ENCODE peak calls at places on chromosomes 7 and 10, in nine cellular contexts. One of them, this sample, is unnamed.

GRCh38 chr7:18354686-18355085 is 140.9 kb upstream of the HDAC9 start:
- DNase-seq in AG04450: no peak
- DNase-seq in fibroblast of mammary gland: no peak
- DNase-seq in endothelial cell of umbilical vein: peak; percentile 31
- DNase-seq in psoas muscle: no peak
- DNase-seq in neural progenitor cell: no peak
- DNase-seq in bronchial epithelial cell: no peak
- DNase-seq in heart left ventricle: no peak
- DNase-seq in HFF-Myc: no peak
- DNase-seq in this sample: no peak

GRCh38 chr10:133565441-133566294 is at the start of gene SYCE1:
- DNase-seq in AG04450: no peak
- DNase-seq in fibroblast of mammary gland: peak; percentile 53
- DNase-seq in endothelial cell of umbilical vein: no peak
- DNase-seq in psoas muscle: peak; percentile 30
- DNase-seq in neural progenitor cell: no peak
- DNase-seq in bronchial epithelial cell: no peak
- DNase-seq in heart left ventricle: no peak
- DNase-seq in HFF-Myc: no peak
- DNase-seq in this sample: no peak

GRCh38 chr10:33306756-33307519 is 27.5 kb downstream of the NRP1 start:
- DNase-seq in AG04450: peak; percentile 45
- DNase-seq in fibroblast of mammary gland: peak; percentile 84
- DNase-seq in endothelial cell of umbilical vein: peak; percentile 78
- DNase-seq in psoas muscle: no peak
- DNase-seq in neural progenitor cell: no peak
- DNase-seq in bronchial epithelial cell: peak; percentile 66
- DNase-seq in heart left ventricle: no peak
- DNase-seq in HFF-Myc: no peak
- DNase-seq in this sample: no peak

GRCh38 chr7:139949629-139950028 is 113.1 kb downstream of the PARP12 start:
- DNase-seq in AG04450: no peak
- DNase-seq in fibroblast of mammary gland: no peak
- DNase-seq in endothelial cell of umbilical vein: no peak
- DNase-seq in psoas muscle: no peak
- DNase-seq in neural progenitor cell: no peak
- DNase-seq in bronchial epithelial cell: peak; percentile 49
- DNase-seq in heart left ventricle: no peak
- DNase-seq in HFF-Myc: no peak
- DNase-seq in this sample: no peak

GRCh38 chr7:66427956-66428355 is 200.7 kb upstream of the KCTD7 start:
- DNase-seq in AG04450: no peak
- DNase-seq in fibroblast of mammary gland: no peak
- DNase-seq in endothelial cell of umbilical vein: no peak
- DNase-seq in psoas muscle: no peak
- DNase-seq in neural progenitor cell: no peak
- DNase-seq in bronchial epithelial cell: no peak
- DNase-seq in heart left ventricle: no peak
- DNase-seq in HFF-Myc: no peak
- DNase-seq in this sample: no peak

GRCh38 chr7:2629740-2630681 is 1.8 kb upstream of the TTYH3 start:
- DNase-seq in AG04450: no peak
- DNase-seq in fibroblast of mammary gland: no peak
- DNase-seq in endothelial cell of umbilical vein: no peak
- DNase-seq in psoas muscle: peak; percentile 64
- DNase-seq in neural progenitor cell: no peak
- DNase-seq in bronchial epithelial cell: peak; percentile 52
- DNase-seq in heart left ventricle: no peak
- DNase-seq in HFF-Myc: no peak
- DNase-seq in this sample: no peak

GRCh38 chr10:35928017-35928619 is 286.0 kb upstream of the FZD8 start:
- DNase-seq in AG04450: no peak
- DNase-seq in fibroblast of mammary gland: no peak
- DNase-seq in endothelial cell of umbilical vein: no peak
- DNase-seq in psoas muscle: no peak
- DNase-seq in neural progenitor cell: no peak
- DNase-seq in bronchial epithelial cell: peak; percentile 50
- DNase-seq in heart left ventricle: no peak
- DNase-seq in HFF-Myc: no peak
- DNase-seq in this sample: no peak

GRCh38 chr10:59580257-59580863 is 129.3 kb downstream of the SLC16A9 start:
- DNase-seq in AG04450: peak; percentile 29
- DNase-seq in fibroblast of mammary gland: peak; percentile 65
- DNase-seq in endothelial cell of umbilical vein: peak; percentile 45
- DNase-seq in psoas muscle: no peak
- DNase-seq in neural progenitor cell: peak; percentile 33
- DNase-seq in bronchial epithelial cell: peak; percentile 50
- DNase-seq in heart left ventricle: no peak
- DNase-seq in HFF-Myc: no peak
- DNase-seq in this sample: peak; percentile 49

GRCh38 chr7:70325509-70326101 is 727.3 kb downstream of the AUTS2 start:
- DNase-seq in AG04450: no peak
- DNase-seq in fibroblast of mammary gland: peak; percentile 85
- DNase-seq in endothelial cell of umbilical vein: no peak
- DNase-seq in psoas muscle: no peak
- DNase-seq in neural progenitor cell: no peak
- DNase-seq in bronchial epithelial cell: peak; percentile 92
- DNase-seq in heart left ventricle: peak; percentile 24
- DNase-seq in HFF-Myc: peak; percentile 15
- DNase-seq in this sample: peak; percentile 53

GRCh38 chr10:66827353-66827752 is 98.5 kb upstream of the LRRTM3 start:
- DNase-seq in AG04450: no peak
- DNase-seq in fibroblast of mammary gland: peak; percentile 30
- DNase-seq in endothelial cell of umbilical vein: no peak
- DNase-seq in psoas muscle: no peak
- DNase-seq in neural progenitor cell: no peak
- DNase-seq in bronchial epithelial cell: peak; percentile 91
- DNase-seq in heart left ventricle: no peak
- DNase-seq in HFF-Myc: peak; percentile 19
- DNase-seq in this sample: peak; percentile 68

DNA sequence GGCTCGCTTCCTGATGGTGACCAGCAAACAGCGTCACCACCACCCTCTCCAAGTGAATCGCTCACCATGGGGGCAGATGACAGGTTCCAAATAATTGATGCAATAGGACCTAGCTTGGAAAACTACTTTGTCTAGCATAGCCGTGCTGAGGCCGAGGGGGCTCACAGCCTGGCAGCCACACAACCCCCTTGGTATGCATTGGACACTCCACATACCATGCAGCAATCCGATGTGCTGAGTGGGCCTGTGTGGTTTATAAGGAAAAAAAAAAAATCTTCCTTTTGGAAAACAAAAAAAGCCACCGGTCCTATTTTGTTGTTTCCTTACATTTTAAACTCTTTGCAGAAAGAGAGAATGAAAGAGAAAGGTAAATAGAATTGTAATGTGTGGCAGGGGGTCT is 15.1 kb downstream of the GATA3 start:
- DNase-seq in AG04450: peak; percentile 18
- DNase-seq in fibroblast of mammary gland: no peak
- DNase-seq in endothelial cell of umbilical vein: no peak
- DNase-seq in psoas muscle: no peak
- DNase-seq in neural progenitor cell: no peak
- DNase-seq in bronchial epithelial cell: no peak
- DNase-seq in heart left ventricle: no peak
- DNase-seq in HFF-Myc: no peak
- DNase-seq in this sample: peak; percentile 20
- H3K4me3 ChIP-seq in AG04450: no peak overlapping the region
- H3K4me3 ChIP-seq in fibroblast of mammary gland: no peak overlapping the region
- H3K4me3 ChIP-seq in endothelial cell of umbilical vein: no peak overlapping the region
- H3K4me3 ChIP-seq in psoas muscle: no peak overlapping the region
- H3K4me3 ChIP-seq in neural progenitor cell: no peak overlapping the region
- H3K4me3 ChIP-seq in bronchial epithelial cell: no peak overlapping the region
- H3K4me3 ChIP-seq in heart left ventricle: no peak overlapping the region
- H3K4me3 ChIP-seq in HFF-Myc: no peak overlapping the region
- H3K4me3 ChIP-seq in this sample: no peak overlapping the region

GRCh38 chr10:69936091-69936490 is 116.6 kb upstream of the MACROH2A2 start:
- DNase-seq in AG04450: no peak
- DNase-seq in fibroblast of mammary gland: no peak
- DNase-seq in endothelial cell of umbilical vein: no peak
- DNase-seq in psoas muscle: no peak
- DNase-seq in neural progenitor cell: peak; percentile 40
- DNase-seq in bronchial epithelial cell: no peak
- DNase-seq in heart left ventricle: peak; percentile 41
- DNase-seq in HFF-Myc: no peak
- DNase-seq in this sample: no peak
- TF ChIP-seq CTCF in AG04450: peak; percentile 44
- TF ChIP-seq CTCF in fibroblast of mammary gland: peak; percentile 12
- TF ChIP-seq CTCF in endothelial cell of umbilical vein: no peak
- TF ChIP-seq CTCF in psoas muscle: no peak
- TF ChIP-seq CTCF in neural progenitor cell: peak; percentile 46
- TF ChIP-seq CTCF in bronchial epithelial cell: peak; percentile 41
- TF ChIP-seq CTCF in heart left ventricle: no peak
- TF ChIP-seq CTCF in HFF-Myc: peak; percentile 25
- TF ChIP-seq CTCF in this sample: no peak

DNA sequence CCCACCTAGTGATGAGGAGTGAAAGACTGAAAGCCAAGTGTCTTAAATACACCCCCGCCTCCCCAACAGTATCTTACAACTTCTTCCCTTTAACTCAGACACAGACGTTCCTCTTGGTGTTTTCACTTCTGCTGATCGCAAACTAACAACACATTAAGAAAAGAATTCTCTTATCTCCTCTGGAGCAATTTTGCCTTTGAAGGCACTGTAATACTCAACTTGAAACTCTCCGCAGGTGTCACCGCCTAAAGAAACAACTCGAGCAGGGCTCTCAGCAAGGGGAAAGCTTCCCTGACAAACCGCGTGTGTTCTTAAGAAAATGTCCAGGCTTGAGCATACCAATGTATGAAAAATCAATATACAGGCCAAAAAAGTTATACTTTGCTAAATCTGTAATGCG is 445 bp downstream of the SEMA3C start:
- DNase-seq in AG04450: no peak
- DNase-seq in fibroblast of mammary gland: peak; percentile 31
- DNase-seq in endothelial cell of umbilical vein: no peak
- DNase-seq in psoas muscle: no peak
- DNase-seq in neural progenitor cell: peak; percentile 27
- DNase-seq in bronchial epithelial cell: peak; percentile 30
- DNase-seq in heart left ventricle: no peak
- DNase-seq in HFF-Myc: no peak
- DNase-seq in this sample: no peak
- H3K4me3 ChIP-seq in AG04450: peak overlapping the region; percentile 69
- H3K4me3 ChIP-seq in fibroblast of mammary gland: peak overlapping the region; percentile 94
- H3K4me3 ChIP-seq in endothelial cell of umbilical vein: peak overlapping the region; percentile 69
- H3K4me3 ChIP-seq in psoas muscle: peak overlapping the region; percentile 88
- H3K4me3 ChIP-seq in neural progenitor cell: peak overlapping the region; percentile 58
- H3K4me3 ChIP-seq in bronchial epithelial cell: peak overlapping the region; percentile 68
- H3K4me3 ChIP-seq in heart left ventricle: peak overlapping the region; percentile 70
- H3K4me3 ChIP-seq in HFF-Myc: peak overlapping the region; percentile 88
- H3K4me3 ChIP-seq in this sample: peak overlapping the region; percentile 90

GRCh38 chr7:141280100-141280499 is 206.2 kb downstream of the TMEM178B start:
- DNase-seq in AG04450: no peak
- DNase-seq in fibroblast of mammary gland: no peak
- DNase-seq in endothelial cell of umbilical vein: no peak
- DNase-seq in psoas muscle: no peak
- DNase-seq in neural progenitor cell: no peak
- DNase-seq in bronchial epithelial cell: no peak
- DNase-seq in heart left ventricle: no peak
- DNase-seq in HFF-Myc: no peak
- DNase-seq in this sample: no peak

GRCh38 chr7:141276031-141276430 is 202.2 kb downstream of the TMEM178B start:
- DNase-seq in AG04450: no peak
- DNase-seq in fibroblast of mammary gland: peak; percentile 3
- DNase-seq in endothelial cell of umbilical vein: no peak
- DNase-seq in psoas muscle: no peak
- DNase-seq in neural progenitor cell: no peak
- DNase-seq in bronchial epithelial cell: peak; percentile 18
- DNase-seq in heart left ventricle: no peak
- DNase-seq in HFF-Myc: no peak
- DNase-seq in this sample: no peak

GRCh38 chr7:141272417-141272816 is 198.6 kb downstream of the TMEM178B start:
- DNase-seq in AG04450: no peak
- DNase-seq in fibroblast of mammary gland: no peak
- DNase-seq in endothelial cell of umbilical vein: no peak
- DNase-seq in psoas muscle: no peak
- DNase-seq in neural progenitor cell: peak; percentile 25
- DNase-seq in bronchial epithelial cell: no peak
- DNase-seq in heart left ventricle: no peak
- DNase-seq in HFF-Myc: no peak
- DNase-seq in this sample: no peak

GRCh38 chr7:141271451-141271850 is 197.6 kb downstream of the TMEM178B start:
- DNase-seq in AG04450: no peak
- DNase-seq in fibroblast of mammary gland: no peak
- DNase-seq in endothelial cell of umbilical vein: no peak
- DNase-seq in psoas muscle: no peak
- DNase-seq in neural progenitor cell: no peak
- DNase-seq in bronchial epithelial cell: no peak
- DNase-seq in heart left ventricle: no peak
- DNase-seq in HFF-Myc: no peak
- DNase-seq in this sample: no peak

GRCh38 chr7:141275350-141275749 is 201.5 kb downstream of the TMEM178B start:
- DNase-seq in AG04450: no peak
- DNase-seq in fibroblast of mammary gland: no peak
- DNase-seq in endothelial cell of umbilical vein: no peak
- DNase-seq in psoas muscle: no peak
- DNase-seq in neural progenitor cell: no peak
- DNase-seq in bronchial epithelial cell: no peak
- DNase-seq in heart left ventricle: no peak
- DNase-seq in HFF-Myc: no peak
- DNase-seq in this sample: no peak
- TF ChIP-seq CTCF in AG04450: no peak
- TF ChIP-seq CTCF in fibroblast of mammary gland: no peak
- TF ChIP-seq CTCF in endothelial cell of umbilical vein: no peak
- TF ChIP-seq CTCF in psoas muscle: no peak
- TF ChIP-seq CTCF in neural progenitor cell: peak; percentile 23
- TF ChIP-seq CTCF in bronchial epithelial cell: no peak
- TF ChIP-seq CTCF in heart left ventricle: no peak
- TF ChIP-seq CTCF in HFF-Myc: no peak
- TF ChIP-seq CTCF in this sample: no peak

GRCh38 chr7:25947669-25948516 is 204.1 kb upstream of the NFE2L3 start:
- DNase-seq in AG04450: no peak
- DNase-seq in fibroblast of mammary gland: no peak
- DNase-seq in endothelial cell of umbilical vein: no peak
- DNase-seq in psoas muscle: no peak
- DNase-seq in neural progenitor cell: no peak
- DNase-seq in bronchial epithelial cell: no peak
- DNase-seq in heart left ventricle: no peak
- DNase-seq in HFF-Myc: no peak
- DNase-seq in this sample: no peak
- H3K4me3 ChIP-seq in AG04450: no peak overlapping the region
- H3K4me3 ChIP-seq in fibroblast of mammary gland: no peak overlapping the region
- H3K4me3 ChIP-seq in endothelial cell of umbilical vein: no peak overlapping the region
- H3K4me3 ChIP-seq in psoas muscle: no peak overlapping the region
- H3K4me3 ChIP-seq in neural progenitor cell: no peak overlapping the region
- H3K4me3 ChIP-seq in bronchial epithelial cell: no peak overlapping the region
- H3K4me3 ChIP-seq in heart left ventricle: no peak overlapping the region
- H3K4me3 ChIP-seq in HFF-Myc: no peak overlapping the region
- H3K4me3 ChIP-seq in this sample: no peak overlapping the region

This sample was measured in astrocyte of the cerebellum.